ENCODE peak calls at places on chromosome 20, in seven cellular contexts. T, N, Y, M, E, P and O are unnamed samples.

GRCh38 chr20:48002517-48002970 is 217.3 kb upstream of the SULF2 start:
- DNase-seq in T (no peak), N (no peak), Y (no peak), M (no peak), E (no peak), P (no peak), O (no peak)

GRCh38 chr20:6704132-6704861 is 63.2 kb upstream of the BMP2 start:
- DNase-seq in T (no peak), N (no peak), Y (no peak), M (no peak), E (peak; percentile 23), P (no peak), O (no peak)

GRCh38 chr20:973785-974194 is 28.3 kb downstream of the RSPO4 start:
- DNase-seq in T (peak; percentile 0), N (no peak), Y (peak; percentile 28), M (no peak), E (no peak), P (no peak), O (no peak)

GRCh38 chr20:31602779-31603441 is 2.2 kb upstream of the ID1 start:
- DNase-seq in T (no peak), N (no peak), Y (no peak), M (no peak), E (no peak), P (no peak), O (no peak)

GRCh38 chr20:41123636-41124035 is 13.7 kb upstream of the PLCG1 start:
- DNase-seq in T (no peak), N (no peak), Y (no peak), M (no peak), E (no peak), P (no peak), O (no peak)

GRCh38 chr20:46251211-46251673 is 57.1 kb downstream of the CDH22 start:
- DNase-seq in T (no peak), N (peak; percentile 21), Y (no peak), M (no peak), E (no peak), P (no peak), O (no peak)

GRCh38 chr20:6473197-6473596 is 294.3 kb upstream of the BMP2 start:
- DNase-seq in T (no peak), N (no peak), Y (no peak), M (no peak), E (no peak), P (no peak), O (no peak)

GRCh38 chr20:56249244-56249955 is 868 bp downstream of the MC3R start:
- DNase-seq in T (no peak), N (no peak), Y (no peak), M (no peak), E (peak; percentile 12), P (no peak), O (no peak)

GRCh38 chr20:13877789-13878188 is 93.0 kb downstream of the NDUFAF5 start:
- DNase-seq in T (no peak), N (no peak), Y (no peak), M (no peak), E (peak; percentile 13), P (no peak), O (no peak)

GRCh38 chr20:25470045-25470444 is 62.6 kb downstream of the GINS1 start:
- DNase-seq in T (no peak), N (no peak), Y (peak; percentile 33), M (no peak), E (peak; percentile 38), P (no peak), O (peak; percentile 8)

GRCh38 chr20:63626424-63627128 is at the start of gene GMEB2:
- DNase-seq in T (peak; percentile 57), N (no peak), Y (no peak), M (peak; percentile 68), E (peak; percentile 65), P (peak; percentile 98), O (no peak)

GRCh38 chr20:6421321-6422030 is 298.6 kb upstream of the FERMT1 start:
- DNase-seq in T (no peak), N (no peak), Y (no peak), M (no peak), E (no peak), P (no peak), O (no peak)

GRCh38 chr20:17849901-17850673 is 118.5 kb downstream of the SNX5 start:
- DNase-seq in T (no peak), N (no peak), Y (no peak), M (no peak), E (no peak), P (no peak), O (no peak)

GRCh38 chr20:59634435-59635005 is 30.2 kb downstream of the PHACTR3 start:
- DNase-seq in T (no peak), N (no peak), Y (no peak), M (no peak), E (no peak), P (no peak), O (no peak)

GRCh38 chr20:39004508-39004907 is 42.4 kb downstream of the DHX35 start:
- DNase-seq in T (no peak), N (no peak), Y (no peak), M (no peak), E (no peak), P (no peak), O (peak; percentile 35)

GRCh38 chr20:19998990-19999705 is 18.0 kb upstream of the NAA20 start:
- DNase-seq in T (no peak), N (no peak), Y (no peak), M (no peak), E (no peak), P (no peak), O (no peak)

GRCh38 chr20:53631909-53632662 is 38.4 kb upstream of the ZNF217 start:
- DNase-seq in T (no peak), N (no peak), Y (no peak), M (no peak), E (no peak), P (no peak), O (no peak)